ENCODE peak calls at places on chromosomes 3 and 15, in five cellular contexts. H is PC-9, K is mesothelial cell of epicardium, D is brain microvascular endothelial cell, V is tibial artery. G is an unnamed sample.

GRCh38 chr15:65529754-65530317 is 427 bp upstream of the HACD3 start:
- DNase-seq in H (no peak), K (no peak), V (no peak), D (no peak), G (no peak)

GRCh38 chr3:64214002-64214696 is 11.1 kb downstream of the PRICKLE2 start:
- DNase-seq in D (peak; percentile 51), V (peak; percentile 52), K (peak; percentile 57), H (no peak), G (no peak)

GRCh38 chr15:94745371-94745770 is 514.0 kb downstream of the MCTP2 start:
- DNase-seq in H (no peak), D (no peak), V (no peak), K (no peak), G (no peak)

GRCh38 chr15:28098766-28099554 is at the start of gene OCA2:
- DNase-seq in H (no peak), D (no peak), K (peak; percentile 83), V (peak; percentile 48), G (peak; percentile 59)

GRCh38 chr3:63679181-63679580 is 26.7 kb downstream of the SNTN start:
- DNase-seq in H (no peak), V (no peak), K (no peak), D (no peak), G (no peak)

GRCh38 chr3:182913889-182914288 is 66.4 kb downstream of the DCUN1D1 start:
- DNase-seq in V (no peak), D (no peak), H (peak; percentile 65), K (no peak), G (no peak)

GRCh38 chr3:168123211-168124173 is 27.8 kb upstream of the GOLIM4 start:
- DNase-seq in V (no peak), H (no peak), K (no peak), D (no peak), G (no peak)

GRCh38 chr3:72597043-72597442 is 251.2 kb downstream of the SHQ1 start:
- DNase-seq in H (no peak), K (no peak), V (no peak), D (no peak), G (no peak)

GRCh38 chr3:55202320-55202719 is 274.5 kb upstream of the LRTM1 start:
- DNase-seq in D (peak; percentile 59), V (no peak), K (no peak), H (peak; percentile 41), G (no peak)

GRCh38 chr3:31509147-31509728 is 23.5 kb upstream of the STT3B start:
- DNase-seq in D (no peak), K (no peak), H (no peak), V (no peak), G (no peak)

GRCh38 chr3:177037241-177037640 is 160.0 kb downstream of the TBL1XR1 start:
- DNase-seq in D (peak; percentile 76), V (no peak), K (no peak), H (no peak), G (no peak)

GRCh38 chr3:31010491-31010890 is 116.0 kb upstream of the GADL1 start:
- DNase-seq in D (peak; percentile 47), H (no peak), V (no peak), K (no peak), G (no peak)

GRCh38 chr3:146705205-146705604 is 100.1 kb upstream of the PLSCR5 start:
- DNase-seq in K (no peak), V (no peak), H (no peak), D (no peak), G (no peak)

GRCh38 chr3:46521096-46521495 is 23.3 kb downstream of the RTP3 start:
- DNase-seq in K (no peak), V (no peak), H (no peak), D (no peak), G (no peak)

GRCh38 chr3:128217702-128218475 is 64.6 kb downstream of the EEFSEC start:
- DNase-seq in K (no peak), H (peak; percentile 57), D (no peak), V (no peak), G (no peak)

GRCh38 chr15:47934342-47934741 is 186.4 kb upstream of the SLC24A5 start:
- DNase-seq in D (no peak), V (no peak), H (no peak), K (no peak), G (no peak)

GRCh38 chr3:171407746-171408145 is 52.5 kb downstream of the TNIK start:
- DNase-seq in V (no peak), H (peak; percentile 44), K (no peak), D (peak; percentile 87), G (no peak)

GRCh38 chr15:67049351-67050044 is 15.9 kb upstream of the SMAD3 start:
- DNase-seq in V (no peak), D (peak; percentile 89), H (peak; percentile 94), K (no peak), G (no peak)

GRCh38 chr3:16048435-16049318 is 125.8 kb upstream of the GALNT15 start:
- DNase-seq in D (peak; percentile 75), K (no peak), H (peak; percentile 36), V (no peak), G (no peak)

GRCh38 chr15:89801471-89802205 is 13.0 kb downstream of the ANPEP start:
- DNase-seq in D (no peak), K (no peak), V (no peak), H (no peak), G (no peak)

GRCh38 chr3:106114220-106114619 is 245.4 kb upstream of the CBLB start:
- DNase-seq in H (peak; percentile 83), V (no peak), D (peak; percentile 34), K (no peak), G (no peak)

GRCh38 chr15:31221936-31222515 is 104.6 kb upstream of the KLF13 start:
- DNase-seq in D (no peak), K (no peak), V (no peak), H (no peak), G (no peak)

GRCh38 chr15:48868549-48868948 is 9.4 kb upstream of the EID1 start:
- DNase-seq in V (no peak), D (peak; percentile 56), H (peak; percentile 76), K (no peak), G (no peak)

GRCh38 chr15:78640840-78641733 is at the start of gene CHRNB4:
- DNase-seq in V (no peak), K (peak; percentile 71), D (no peak), H (peak; percentile 52), G (peak; percentile 45)

GRCh38 chr3:18424862-18425640 is at the start of gene SATB1:
- DNase-seq in V (peak; percentile 79), K (peak; percentile 82), D (peak; percentile 47), H (no peak), G (peak; percentile 75)

GRCh38 chr3:36904641-36905040 is 40.2 kb downstream of the TRANK1 start:
- DNase-seq in K (no peak), H (no peak), V (peak; percentile 33), D (no peak), G (no peak)
- TF ChIP-seq CTCF in K (no peak), H (no peak), V (peak; percentile 22), D (peak; percentile 63), G (peak; percentile 34)

DNA sequence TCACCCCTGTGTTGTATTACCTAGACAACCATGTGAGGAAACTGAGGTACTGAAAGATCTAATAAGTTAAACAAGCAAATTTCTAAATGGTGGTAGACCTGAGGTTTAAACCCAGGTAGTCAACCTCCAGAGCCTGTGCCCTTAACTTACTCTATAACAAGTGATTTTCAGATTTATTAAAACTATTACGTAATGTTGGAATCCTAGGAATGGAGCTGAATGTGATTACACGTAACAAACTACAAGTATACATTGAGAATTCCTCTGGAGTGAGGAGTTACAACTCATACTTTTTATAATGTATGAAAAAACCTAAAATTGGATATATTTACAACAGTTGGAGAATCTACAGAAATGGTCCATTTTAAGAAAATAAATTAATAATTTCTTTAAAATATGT is 18.0 kb downstream of the FAM98B start:
- DNase-seq in H (no peak), K (no peak), V (no peak), D (no peak), G (no peak)
- TF ChIP-seq CTCF in H (no peak), K (no peak), V (no peak), D (no peak), G (no peak)

GRCh38 chr15:41603411-41603935 is 44.5 kb downstream of the TYRO3 start:
- DNase-seq in H (no peak), D (no peak), K (no peak), V (no peak), G (no peak)

GRCh38 chr15:41596972-41597371 is 38.0 kb downstream of the TYRO3 start:
- DNase-seq in V (no peak), H (no peak), K (no peak), D (no peak), G (no peak)

GRCh38 chr15:41599061-41599460 is 40.0 kb downstream of the TYRO3 start:
- DNase-seq in V (no peak), D (no peak), K (no peak), H (no peak), G (no peak)

DNA sequence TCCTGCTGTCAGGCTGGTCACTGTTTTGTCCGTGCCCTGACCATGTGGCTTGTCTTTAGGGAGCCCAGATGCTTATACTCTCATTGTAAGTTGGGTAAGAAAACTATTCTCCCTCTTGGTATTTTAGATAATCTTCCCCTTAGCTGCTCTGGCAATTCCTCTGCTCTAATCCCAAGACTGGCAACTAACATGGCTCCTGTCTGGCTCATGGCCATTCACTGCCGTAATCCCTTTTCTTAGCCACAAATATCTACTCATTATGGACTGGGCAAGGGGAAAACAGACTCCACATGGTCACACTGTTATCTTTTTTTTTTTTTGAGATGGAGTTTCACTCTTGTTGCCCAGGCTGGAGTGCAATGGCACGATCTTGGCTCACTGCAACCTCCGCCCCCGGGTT is 38.8 kb downstream of the TYRO3 start:
- DNase-seq in K (no peak), V (no peak), D (no peak), H (no peak), G (no peak)
- TF ChIP-seq CTCF in K (no peak), V (no peak), D (no peak), H (no peak), G (no peak)

GRCh38 chr3:194869482-194870169 is 183.9 kb downstream of the FAM43A start:
- DNase-seq in K (no peak), V (no peak), D (peak; percentile 49), H (peak; percentile 93), G (no peak)

GRCh38 chr3:194870394-194871110 is 184.9 kb downstream of the FAM43A start:
- DNase-seq in D (no peak), V (no peak), K (no peak), H (peak; percentile 94), G (no peak)

GRCh38 chr3:194871864-194872668 is 186.4 kb downstream of the FAM43A start:
- DNase-seq in K (no peak), H (peak; percentile 83), V (no peak), D (peak; percentile 33), G (no peak)

GRCh38 chr3:194872669-194872977 is 186.9 kb downstream of the FAM43A start:
- DNase-seq in K (no peak), H (peak; percentile 93), V (no peak), D (no peak), G (no peak)

DNA sequence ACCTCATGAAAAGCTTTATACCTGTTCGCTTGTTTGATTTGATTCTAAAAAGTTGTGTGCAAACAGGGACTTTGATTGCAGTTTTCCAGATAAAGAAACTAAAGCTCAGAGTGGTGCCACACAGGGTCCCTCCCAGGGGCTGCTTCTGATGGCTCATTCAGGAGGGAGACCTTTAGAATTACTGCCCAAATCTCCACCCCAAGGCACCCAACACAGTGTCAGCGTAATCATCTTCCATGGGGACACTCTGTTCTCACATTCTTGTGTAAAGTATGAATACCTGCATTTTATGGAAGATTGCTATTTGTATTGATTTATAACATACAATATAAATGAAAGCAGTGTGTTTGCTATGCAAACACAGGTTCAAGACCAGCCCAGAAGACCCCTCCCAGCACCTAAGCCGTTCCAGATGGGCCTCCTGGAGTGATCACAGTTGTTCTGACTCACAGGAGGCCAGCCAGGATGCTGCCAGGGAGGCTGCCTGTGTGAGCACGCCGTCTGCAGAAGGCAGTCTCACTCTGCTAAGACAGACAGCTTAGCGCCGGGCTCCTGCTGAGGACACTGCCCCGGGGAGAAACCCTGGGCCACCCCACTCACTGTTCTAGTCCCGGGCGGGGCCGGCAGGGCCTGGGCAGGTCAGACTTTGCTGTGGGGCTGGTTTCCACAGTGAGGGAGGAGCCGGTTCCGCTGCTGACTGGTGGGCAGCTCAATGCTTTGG is 185.6 kb downstream of the FAM43A start:
- DNase-seq in D (peak; percentile 85), K (peak; percentile 60), V (peak; percentile 61), H (peak; percentile 83), G (peak; percentile 29)
- TF ChIP-seq CTCF in D (no peak), K (no peak), V (no peak), H (peak; percentile 20), G (no peak)

G was measured in progenitor cell of endocrine pancreas.